ENCODE peak calls at places on chromosomes 2 and 18, in six cellular contexts. U is SHP77 treated with DMSO at 0.1 percent for 48 hours, E is Caki2, C is GM04504, M is left cardiac atrium, Z is GM04503. B is an unnamed sample.
A peak's percentile ranks its signal among the peaks of the same experiment; 100 is the strongest.

GRCh38 chr2:113376935-113377445 is 60.5 kb upstream of the ZNG1B start:
- DNase-seq in M (no peak), E (no peak), Z (no peak), C (no peak), U (no peak), B (no peak)

GRCh38 chr2:37026050-37026449 is 58.1 kb downstream of the HEATR5B start:
- DNase-seq in C (no peak), U (no peak), M (no peak), Z (no peak), E (no peak), B (peak; percentile 9)

GRCh38 chr2:186426153-186427016 is 59.7 kb upstream of the ZC3H15 start:
- DNase-seq in U (no peak), M (no peak), E (no peak), Z (no peak), C (no peak), B (no peak)

GRCh38 chr2:204434660-204435462 is 110.4 kb upstream of the PARD3B start:
- DNase-seq in M (no peak), E (no peak), C (no peak), Z (no peak), U (no peak), B (peak; percentile 19)

GRCh38 chr2:123080331-123080730 is 944.8 kb upstream of the CNTNAP5 start:
- DNase-seq in U (no peak), E (no peak), M (no peak), Z (no peak), C (no peak), B (no peak)

GRCh38 chr2:230319211-230319862 is 7.7 kb upstream of the SP140L start:
- DNase-seq in Z (no peak), M (no peak), U (no peak), E (no peak), C (no peak), B (no peak)

GRCh38 chr2:71070294-71071025 is 2.0 kb downstream of the NAGK start:
- DNase-seq in M (no peak), U (no peak), C (no peak), Z (no peak), E (peak; percentile 20), B (peak; percentile 21)

GRCh38 chr18:45417392-45417791 is 197.9 kb upstream of the SLC14A2 start:
- DNase-seq in C (no peak), E (no peak), U (no peak), Z (no peak), M (no peak), B (no peak)

GRCh38 chr2:30149976-30150375 is 3.2 kb downstream of the YPEL5 start:
- DNase-seq in E (no peak), U (no peak), M (no peak), Z (no peak), C (no peak), B (no peak)

GRCh38 chr18:62982600-62983251 is 267.4 kb downstream of the PHLPP1 start:
- DNase-seq in M (peak; percentile 54), U (peak; percentile 28), C (peak; percentile 21), Z (no peak), E (peak; percentile 12), B (peak; percentile 41)

GRCh38 chr2:159133795-159134194 is 152.7 kb downstream of the WDSUB1 start:
- DNase-seq in U (no peak), C (no peak), Z (no peak), E (no peak), M (no peak), B (peak; percentile 61)

GRCh38 chr2:95267458-95268207 is 6.6 kb upstream of the PROM2 start:
- DNase-seq in M (no peak), Z (no peak), E (no peak), U (peak; percentile 2), C (no peak), B (peak; percentile 44)

GRCh38 chr2:78979380-78980238 is 45.9 kb upstream of the REG3G start:
- DNase-seq in M (peak; percentile 26), Z (no peak), E (peak; percentile 21), U (no peak), C (no peak), B (no peak)

GRCh38 chr18:5058768-5059539 is 138.1 kb downstream of the AKAIN1 start:
- DNase-seq in Z (no peak), U (no peak), E (no peak), C (no peak), M (no peak), B (no peak)

GRCh38 chr2:120391905-120392665 is 46.1 kb downstream of the INHBB start:
- DNase-seq in C (no peak), Z (no peak), U (no peak), E (no peak), M (no peak), B (no peak)

GRCh38 chr2:200383380-200384110 is 77.1 kb downstream of the SPATS2L start:
- DNase-seq in Z (no peak), M (no peak), C (no peak), E (peak; percentile 40), U (no peak), B (no peak)

GRCh38 chr2:24820175-24820513 is 26.9 kb downstream of the CENPO start:
- DNase-seq in E (no peak), C (no peak), U (no peak), Z (no peak), M (no peak), B (no peak)

GRCh38 chr2:47404356-47404755 is 1.4 kb downstream of the MSH2 start:
- DNase-seq in Z (no peak), M (no peak), C (no peak), E (peak; percentile 13), U (no peak), B (no peak)

GRCh38 chr2:135149251-135149650 is 97.2 kb downstream of the RAB3GAP1 start:
- DNase-seq in C (no peak), Z (no peak), U (no peak), M (no peak), E (no peak), B (peak; percentile 83)

GRCh38 chr2:128301501-128301966 is 17.1 kb downstream of the HS6ST1 start:
- DNase-seq in E (no peak), M (no peak), Z (peak; percentile 96), U (no peak), C (peak; percentile 92), B (peak; percentile 94)

B was measured in foreskin fibroblast.